ENCODE peak calls at places on chromosomes 7 and 10, in six cellular contexts. O is RPMI7951; K is GM20000; F is AG08396; S is AML-193; L is CD8-positive, alpha-beta memory T cell. N is an unnamed sample.

GRCh38 chr10:91163709-91164474 is 56.6 kb upstream of the PCGF5 start:
- DNase-seq in O (peak; percentile 88), K (peak; percentile 58), F (peak; percentile 90), S (peak; percentile 20), L (no peak), N (peak; percentile 64)

GRCh38 chr10:81995254-81995653 is 120.3 kb downstream of the NRG3 start:
- DNase-seq in O (no peak), K (no peak), F (no peak), S (no peak), L (no peak), N (no peak)

GRCh38 chr7:157433628-157434027 is 96.8 kb downstream of the DNAJB6 start:
- DNase-seq in O (no peak), K (no peak), F (no peak), S (no peak), L (no peak), N (no peak)

GRCh38 chr7:19079066-19079465 is 38.4 kb downstream of the TWIST1 start:
- DNase-seq in O (peak; percentile 71), K (no peak), F (no peak), S (no peak), L (no peak), N (peak; percentile 18)

GRCh38 chr10:60952846-60953220 is 8.8 kb upstream of the RHOBTB1 start:
- DNase-seq in O (no peak), K (no peak), F (no peak), S (no peak), L (no peak), N (no peak)

GRCh38 chr10:110502072-110502845 is 4.6 kb downstream of the DUSP5 start:
- DNase-seq in O (no peak), K (peak; percentile 40), F (no peak), S (no peak), L (no peak), N (no peak)

GRCh38 chr10:26697163-26697921 is at the start of gene PDSS1:
- DNase-seq in O (peak; percentile 70), K (peak; percentile 94), F (peak; percentile 92), S (peak; percentile 53), L (peak; percentile 76), N (peak; percentile 84)

GRCh38 chr10:126421745-126422144 is 33.5 kb upstream of the ADAM12 start:
- DNase-seq in O (peak; percentile 98), K (no peak), F (peak; percentile 77), S (no peak), L (no peak), N (peak; percentile 9)

GRCh38 chr10:118615888-118616287 is 20.4 kb upstream of the PRLHR start:
- DNase-seq in O (no peak), K (no peak), F (peak; percentile 30), S (no peak), L (no peak), N (no peak)

GRCh38 chr10:110420401-110421193 is 77.1 kb upstream of the DUSP5 start:
- DNase-seq in O (peak; percentile 49), K (no peak), F (no peak), S (no peak), L (no peak), N (peak; percentile 54)

GRCh38 chr7:102260856-102261255 is 25.8 kb upstream of the SH2B2 start:
- DNase-seq in O (peak; percentile 15), K (no peak), F (peak; percentile 75), S (no peak), L (no peak), N (no peak)